ENCODE peak calls at places on chromosomes 1 and 21, in five cellular contexts. One of them, this sample, is unnamed.

GRCh38 chr1:109912873-109913272 is 2.2 kb downstream of the CSF1 start:
- DNase-seq in heart left ventricle: no peak
- DNase-seq in thoracic aorta: no peak
- DNase-seq in lower lobe of right lung: no peak
- DNase-seq in colonic mucosa: no peak
- DNase-seq in this sample: no peak

GRCh38 chr1:58864654-58865053 is 80.8 kb upstream of the JUN start:
- DNase-seq in heart left ventricle: no peak
- DNase-seq in thoracic aorta: no peak
- DNase-seq in lower lobe of right lung: no peak
- DNase-seq in colonic mucosa: no peak
- DNase-seq in this sample: no peak

GRCh38 chr1:40924767-40925166 is 54.7 kb upstream of the CTPS1 start:
- DNase-seq in heart left ventricle: no peak
- DNase-seq in thoracic aorta: no peak
- DNase-seq in lower lobe of right lung: no peak
- DNase-seq in colonic mucosa: no peak
- DNase-seq in this sample: no peak

GRCh38 chr1:70168283-70168682 is 37.1 kb downstream of the LRRC40 start:
- DNase-seq in heart left ventricle: no peak
- DNase-seq in thoracic aorta: no peak
- DNase-seq in lower lobe of right lung: no peak
- DNase-seq in colonic mucosa: no peak
- DNase-seq in this sample: no peak

GRCh38 chr1:100657876-100658715 is 61.4 kb upstream of the VCAM1 start:
- DNase-seq in heart left ventricle: no peak
- DNase-seq in thoracic aorta: no peak
- DNase-seq in lower lobe of right lung: no peak
- DNase-seq in colonic mucosa: no peak
- DNase-seq in this sample: no peak

GRCh38 chr1:241600496-241600901 is 39.7 kb downstream of the CHML start:
- DNase-seq in heart left ventricle: no peak
- DNase-seq in thoracic aorta: no peak
- DNase-seq in lower lobe of right lung: no peak
- DNase-seq in colonic mucosa: no peak
- DNase-seq in this sample: no peak

GRCh38 chr1:165747632-165748452 is 20.8 kb downstream of the TMCO1 start:
- DNase-seq in heart left ventricle: no peak
- DNase-seq in thoracic aorta: no peak
- DNase-seq in lower lobe of right lung: no peak
- DNase-seq in colonic mucosa: peak
- DNase-seq in this sample: no peak

GRCh38 chr1:64842244-64842643 is 97.4 kb downstream of the RAVER2 start:
- DNase-seq in heart left ventricle: no peak
- DNase-seq in thoracic aorta: no peak
- DNase-seq in lower lobe of right lung: no peak
- DNase-seq in colonic mucosa: no peak
- DNase-seq in this sample: no peak

GRCh38 chr21:44865561-44866280 is 7.8 kb downstream of the PTTG1IP start:
- DNase-seq in heart left ventricle: no peak
- DNase-seq in thoracic aorta: no peak
- DNase-seq in lower lobe of right lung: no peak
- DNase-seq in colonic mucosa: no peak
- DNase-seq in this sample: peak

GRCh38 chr1:39922139-39922757 is 20.5 kb upstream of the MYCL start:
- DNase-seq in heart left ventricle: no peak
- DNase-seq in thoracic aorta: no peak
- DNase-seq in lower lobe of right lung: no peak
- DNase-seq in colonic mucosa: no peak
- DNase-seq in this sample: no peak

GRCh38 chr1:1825217-1825616 is 46.9 kb upstream of the NADK start:
- DNase-seq in heart left ventricle: no peak
- DNase-seq in thoracic aorta: no peak
- DNase-seq in lower lobe of right lung: no peak
- DNase-seq in colonic mucosa: no peak
- DNase-seq in this sample: no peak

GRCh38 chr1:85134583-85135455 is 66.0 kb downstream of the SYDE2 start:
- DNase-seq in heart left ventricle: no peak
- DNase-seq in thoracic aorta: no peak
- DNase-seq in lower lobe of right lung: peak
- DNase-seq in colonic mucosa: peak
- DNase-seq in this sample: no peak

GRCh38 chr21:16597768-16598167 is 868.0 kb downstream of the USP25 start:
- DNase-seq in heart left ventricle: no peak
- DNase-seq in thoracic aorta: no peak
- DNase-seq in lower lobe of right lung: no peak
- DNase-seq in colonic mucosa: no peak
- DNase-seq in this sample: no peak

GRCh38 chr1:17729909-17730308 is 25.2 kb upstream of the ACTL8 start:
- DNase-seq in heart left ventricle: no peak
- DNase-seq in thoracic aorta: no peak
- DNase-seq in lower lobe of right lung: no peak
- DNase-seq in colonic mucosa: no peak
- DNase-seq in this sample: no peak
- TF ChIP-seq CTCF in heart left ventricle: no peak
- TF ChIP-seq CTCF in thoracic aorta: no peak
- TF ChIP-seq CTCF in lower lobe of right lung: no peak
- TF ChIP-seq CTCF in colonic mucosa: no peak
- TF ChIP-seq CTCF in this sample: no peak

GRCh38 chr21:31530364-31530763 is 129.1 kb upstream of the SOD1 start:
- DNase-seq in heart left ventricle: no peak
- DNase-seq in thoracic aorta: no peak
- DNase-seq in lower lobe of right lung: no peak
- DNase-seq in colonic mucosa: no peak
- DNase-seq in this sample: no peak

GRCh38 chr21:31531967-31532366 is 127.5 kb upstream of the SOD1 start:
- DNase-seq in heart left ventricle: no peak
- DNase-seq in thoracic aorta: no peak
- DNase-seq in lower lobe of right lung: no peak
- DNase-seq in colonic mucosa: no peak
- DNase-seq in this sample: peak

GRCh38 chr21:31529406-31529805 is 130.1 kb upstream of the SOD1 start:
- DNase-seq in heart left ventricle: no peak
- DNase-seq in thoracic aorta: no peak
- DNase-seq in lower lobe of right lung: no peak
- DNase-seq in colonic mucosa: no peak
- DNase-seq in this sample: no peak

GRCh38 chr21:31536138-31536537 is 123.4 kb upstream of the SOD1 start:
- DNase-seq in heart left ventricle: no peak
- DNase-seq in thoracic aorta: no peak
- DNase-seq in lower lobe of right lung: no peak
- DNase-seq in colonic mucosa: no peak
- DNase-seq in this sample: peak

GRCh38 chr21:31530918-31531705 is 128.4 kb upstream of the SOD1 start:
- DNase-seq in heart left ventricle: no peak
- DNase-seq in thoracic aorta: no peak
- DNase-seq in lower lobe of right lung: no peak
- DNase-seq in colonic mucosa: peak
- DNase-seq in this sample: peak
- H3K27ac ChIP-seq in heart left ventricle: no peak
- H3K27ac ChIP-seq in thoracic aorta: no peak
- H3K27ac ChIP-seq in lower lobe of right lung: no peak
- H3K27ac ChIP-seq in colonic mucosa: no peak
- H3K27ac ChIP-seq in this sample: no peak

DNA sequence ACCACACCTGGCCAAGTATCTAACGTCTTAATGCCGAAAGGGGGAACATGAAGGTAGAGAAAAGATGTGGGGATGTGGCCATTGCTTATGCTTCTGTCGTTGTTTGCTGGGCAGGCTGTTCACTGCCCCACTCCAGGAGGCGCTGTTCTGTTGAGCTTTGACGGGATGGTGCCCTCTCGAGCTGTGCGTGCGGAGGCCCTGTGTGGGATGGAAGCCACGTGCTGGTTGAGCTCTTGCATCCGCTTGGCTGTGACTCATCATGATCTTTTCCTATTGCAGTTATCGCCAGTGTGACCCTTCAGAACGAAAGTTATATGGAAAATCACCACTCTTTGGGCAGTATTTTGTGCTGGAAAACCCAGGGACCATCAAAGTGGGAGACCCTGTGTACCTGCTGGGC is 26.3 kb downstream of the MTARC1 start:
- DNase-seq in heart left ventricle: no peak
- DNase-seq in thoracic aorta: no peak
- DNase-seq in lower lobe of right lung: no peak
- DNase-seq in colonic mucosa: no peak
- DNase-seq in this sample: no peak
- TF ChIP-seq CTCF in heart left ventricle: no peak
- TF ChIP-seq CTCF in thoracic aorta: no peak
- TF ChIP-seq CTCF in lower lobe of right lung: no peak
- TF ChIP-seq CTCF in colonic mucosa: no peak
- TF ChIP-seq CTCF in this sample: no peak

GRCh38 chr1:28246427-28246832 is 10.5 kb downstream of the ATP5IF1 start:
- DNase-seq in heart left ventricle: no peak
- DNase-seq in thoracic aorta: no peak
- DNase-seq in lower lobe of right lung: no peak
- DNase-seq in colonic mucosa: peak
- DNase-seq in this sample: no peak
- H3K27ac ChIP-seq in heart left ventricle: peak
- H3K27ac ChIP-seq in thoracic aorta: peak
- H3K27ac ChIP-seq in lower lobe of right lung: peak
- H3K27ac ChIP-seq in colonic mucosa: peak
- H3K27ac ChIP-seq in this sample: peak

This sample was measured in kidney.